ENCODE peak calls at places on chromosomes 11 and 22, in five cellular contexts. E is lower leg skin; P is mammary epithelial cell; K is PC-9; S is CD4-positive, alpha-beta T cell. U is an unnamed sample.

GRCh38 chr11:120067361-120068113 is 70.4 kb downstream of the TRIM29 start:
- DNase-seq in P (no peak), K (no peak), S (no peak), E (peak), U (no peak)

GRCh38 chr11:5293028-5293427 is 8.7 kb downstream of the OR51B4 start:
- DNase-seq in P (no peak), E (no peak), S (no peak), K (no peak), U (no peak)

GRCh38 chr22:38163844-38164577 is 17.6 kb downstream of the PLA2G6 start:
- DNase-seq in S (no peak), K (no peak), P (no peak), E (no peak), U (no peak)

GRCh38 chr11:94740083-94740974 is 27.8 kb upstream of the AMOTL1 start:
- DNase-seq in K (no peak), S (no peak), P (no peak), E (peak), U (peak)

GRCh38 chr11:62428871-62429601 is 10.2 kb downstream of the SCGB1A1 start:
- DNase-seq in S (no peak), K (no peak), P (no peak), E (no peak), U (no peak)

GRCh38 chr11:69011624-69012091 is 1.4 kb downstream of the MRGPRF start:
- DNase-seq in S (no peak), E (no peak), K (no peak), P (no peak), U (no peak)

GRCh38 chr11:114179234-114179941 is 116.8 kb upstream of the NNMT start:
- DNase-seq in E (peak), K (no peak), S (no peak), P (no peak), U (no peak)

GRCh38 chr11:93089474-93090102 is 108.2 kb downstream of the SLC36A4 start:
- DNase-seq in S (no peak), P (peak), E (no peak), K (no peak), U (no peak)

GRCh38 chr11:113373306-113373705 is 14.3 kb upstream of the ANKK1 start:
- DNase-seq in S (no peak), E (no peak), P (peak), K (no peak), U (no peak)

GRCh38 chr11:14702760-14703159 is 59.2 kb downstream of the PDE3B start:
- DNase-seq in K (no peak), S (no peak), E (no peak), P (no peak), U (no peak)

GRCh38 chr22:22943521-22944267 is 56.1 kb downstream of the IGLL5 start:
- DNase-seq in E (peak), K (no peak), P (no peak), S (no peak), U (peak)

GRCh38 chr22:44574581-44575343 is 76.7 kb upstream of the RTL6 start:
- DNase-seq in E (peak), P (no peak), K (no peak), S (no peak), U (peak)

GRCh38 chr11:8228206-8228605 is 35.5 kb downstream of the LMO1 start:
- DNase-seq in K (no peak), E (no peak), P (no peak), S (no peak), U (no peak)

GRCh38 chr11:1128333-1129142 is 29.2 kb upstream of the MUC5AC start:
- DNase-seq in E (peak), S (no peak), K (no peak), P (no peak), U (peak)

GRCh38 chr11:13928566-13929251 is 33.8 kb upstream of the SPON1 start:
- DNase-seq in P (peak), S (no peak), E (no peak), K (no peak), U (no peak)

DNA sequence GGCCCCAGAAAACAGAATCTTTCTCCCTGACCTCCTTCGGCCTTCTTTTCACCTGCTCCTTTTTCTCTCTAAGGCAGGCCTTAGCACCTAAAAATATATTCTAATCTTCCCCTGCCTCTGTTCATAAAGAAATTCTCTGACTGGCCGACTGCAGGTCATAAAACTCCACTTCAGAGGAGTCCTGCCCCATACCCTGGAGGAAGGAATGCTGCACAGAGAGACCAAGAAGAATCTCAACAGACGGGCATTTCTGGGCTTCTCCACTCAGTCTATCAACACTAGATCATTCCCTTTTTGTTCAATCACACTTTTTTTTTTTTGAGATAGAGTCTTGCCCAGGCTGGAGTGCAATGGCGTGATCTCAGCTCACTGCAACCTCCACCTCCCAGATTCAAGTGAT is 19.7 kb upstream of the PGA3 start:
- DNase-seq in K (no peak), S (no peak), E (no peak), P (no peak), U (no peak)
- TF ChIP-seq CTCF in K (no peak), S (no peak), E (no peak), P (no peak), U (no peak)

GRCh38 chr11:119031912-119032280 is 1.2 kb upstream of the SLC37A4 start:
- DNase-seq in E (no peak), S (no peak), P (no peak), K (no peak), U (no peak)

GRCh38 chr11:119029340-119030028 is 1.2 kb downstream of the SLC37A4 start:
- DNase-seq in P (no peak), E (no peak), K (no peak), S (no peak), U (no peak)

GRCh38 chr11:119030029-119030328 is 698 bp downstream of the SLC37A4 start:
- DNase-seq in E (no peak), K (no peak), S (no peak), P (no peak), U (no peak)

GRCh38 chr11:119029069-119029339 is 1.7 kb downstream of the SLC37A4 start:
- DNase-seq in S (no peak), K (no peak), E (no peak), P (no peak), U (no peak)

DNA sequence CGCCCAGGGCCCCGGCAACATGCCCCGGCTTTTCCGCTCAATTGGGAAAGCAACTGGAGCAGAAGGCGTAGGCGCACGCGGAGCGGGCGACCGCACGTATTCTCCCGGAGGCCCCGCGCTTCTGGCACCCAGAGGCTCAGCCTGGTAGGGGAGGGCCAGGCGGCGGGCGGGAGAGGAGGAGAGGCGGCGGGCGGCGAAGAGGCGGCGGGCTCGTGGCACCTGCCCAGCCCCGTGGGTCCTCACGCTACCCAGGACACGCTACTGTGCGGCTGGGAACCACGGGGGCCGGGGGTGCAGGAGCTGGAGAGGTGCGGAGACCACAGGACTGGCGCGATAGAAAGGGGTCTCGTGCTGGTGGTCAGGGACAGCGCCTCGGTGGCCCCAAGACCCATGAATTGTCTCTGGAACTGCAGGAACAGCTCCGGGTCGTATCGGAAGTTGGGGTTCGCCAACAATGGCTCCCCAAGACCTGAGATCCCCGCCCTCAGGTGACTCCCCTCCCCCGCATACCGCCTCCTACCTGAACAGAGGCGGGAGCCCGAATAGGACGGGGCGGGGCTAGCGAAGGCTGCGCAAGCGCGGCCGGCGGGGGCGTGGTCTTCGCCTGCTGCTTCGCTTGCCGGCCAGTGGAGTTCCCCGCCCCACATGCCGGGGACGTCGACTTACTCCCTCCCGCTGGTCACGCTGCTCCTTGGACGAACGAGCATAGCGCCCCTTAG is at the start of gene SLC37A4:
- DNase-seq in E (peak), P (peak), K (peak), S (peak), U (peak)
- TF ChIP-seq CTCF in E (no peak), P (no peak), K (no peak), S (no peak), U (peak)

GRCh38 chr11:39365809-39366436 is 2093.5 kb downstream of the LRRC4C start:
- DNase-seq in K (peak), S (no peak), P (peak), E (no peak), U (no peak)
- TF ChIP-seq CTCF in K (peak), S (no peak), P (no peak), E (no peak), U (no peak)

DNA sequence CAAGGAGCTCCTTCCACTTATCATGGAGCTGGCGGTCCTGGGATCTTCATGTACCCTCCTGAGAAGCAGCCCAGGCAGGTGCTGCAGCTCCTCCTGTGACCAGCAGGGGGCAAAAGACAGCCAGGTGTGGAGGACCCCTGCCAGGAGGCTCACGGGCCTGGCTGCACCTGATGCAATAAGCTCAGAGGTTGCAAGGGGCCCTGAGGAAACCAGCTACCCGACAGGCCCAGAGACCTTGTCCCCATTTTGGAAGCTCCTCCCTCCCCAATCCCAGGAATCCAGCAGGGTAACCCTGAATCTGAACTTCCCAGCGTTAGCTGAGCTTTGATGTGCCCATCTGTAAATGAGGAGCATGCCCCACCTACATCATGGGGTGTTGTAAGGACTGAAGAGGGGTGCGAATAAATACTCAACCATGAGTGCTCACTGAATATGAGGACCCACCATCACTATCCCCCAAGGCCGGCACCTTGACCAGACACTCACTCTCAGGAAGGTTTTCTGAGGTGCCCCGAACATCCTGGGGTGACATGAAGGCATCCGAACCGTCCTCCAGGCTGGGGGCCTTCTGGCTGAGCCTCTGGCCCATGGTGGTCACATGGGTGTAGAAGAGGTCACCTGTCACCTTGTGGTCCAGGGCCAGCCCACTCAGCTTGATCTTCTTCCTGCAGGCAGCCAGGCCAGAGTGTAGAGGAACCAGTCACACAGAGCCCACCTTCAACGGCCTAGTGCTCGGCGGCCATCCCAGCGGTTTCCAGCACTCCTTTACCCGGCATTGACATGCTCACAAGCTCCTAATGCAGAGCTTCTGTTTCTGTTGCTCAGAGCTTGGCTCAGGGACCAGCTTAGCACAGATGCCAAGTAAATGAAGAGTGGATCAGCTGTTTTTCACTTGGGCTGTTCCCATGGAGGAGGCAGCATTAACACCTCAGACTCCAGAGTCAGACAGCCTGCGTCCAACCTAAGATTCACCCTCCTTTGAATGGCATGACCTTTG is 21.7 kb downstream of the SLC43A1 start:
- DNase-seq in K (peak), E (peak), P (peak), S (peak), U (peak)
- TF ChIP-seq CTCF in K (peak), E (no peak), P (peak), S (peak), U (peak)

DNA sequence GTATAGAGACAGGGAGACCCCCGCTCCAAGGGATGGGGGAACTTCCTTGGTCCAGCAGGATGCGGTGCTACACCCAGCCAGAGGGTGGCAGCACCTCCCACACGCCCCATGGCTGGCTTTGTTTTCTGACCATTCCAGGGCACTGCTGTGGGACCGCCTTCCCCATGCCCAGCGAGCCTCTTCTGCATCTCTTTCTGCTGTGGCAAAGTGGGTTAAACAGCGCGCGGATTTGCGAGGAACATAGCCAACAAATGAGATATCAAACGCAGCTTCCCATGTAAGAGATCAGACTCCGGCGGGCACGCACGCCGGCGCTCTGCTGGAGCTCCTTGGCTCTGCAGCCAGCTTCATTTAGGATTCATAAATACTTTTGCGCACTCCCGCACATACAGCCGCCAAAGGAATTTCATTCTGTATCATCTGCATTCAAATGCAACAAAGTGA is 485.8 kb upstream of the CADM1 start:
- DNase-seq in S (no peak), P (no peak), K (peak), E (no peak), U (no peak)
- TF ChIP-seq CTCF in S (no peak), P (peak), K (peak), E (no peak), U (peak)

GRCh38 chr22:29975494-29975893 is 92.5 kb downstream of the MTMR3 start:
- DNase-seq in P (no peak), E (no peak), S (no peak), K (no peak), U (no peak)
- TF ChIP-seq CTCF in P (no peak), E (no peak), S (no peak), K (no peak), U (no peak)

U was measured in mesothelial cell of epicardium.